ENCODE peak calls at places on chromosomes 16 and 17, in five cellular contexts. D is kidney, L is right cardiac atrium, O is substantia nigra, E is AG04450. R is an unnamed sample.

GRCh38 chr17:40541060-40541872 is 24.0 kb downstream of the CCR7 start:
- DNase-seq in D (peak; percentile 64), L (no peak), O (no peak), E (no peak), R (no peak)

GRCh38 chr17:44218344-44219125 is 940 bp downstream of the UBTF start:
- DNase-seq in E (peak; percentile 75), O (peak; percentile 80), D (peak; percentile 97), L (peak; percentile 89), R (no peak)

GRCh38 chr16:351804-352520 is 561 bp downstream of the AXIN1 start:
- DNase-seq in E (no peak), O (no peak), L (no peak), D (peak; percentile 91), R (no peak)

GRCh38 chr16:81956213-81956948 is 54.9 kb downstream of the SDR42E1 start:
- DNase-seq in D (no peak), E (no peak), O (no peak), L (no peak), R (peak; percentile 12)

GRCh38 chr17:33389506-33390141 is 96.5 kb upstream of the ASIC2 start:
- DNase-seq in D (no peak), L (no peak), O (no peak), E (no peak), R (peak; percentile 6)

GRCh38 chr17:58525239-58525638 is 10.8 kb upstream of the MTMR4 start:
- DNase-seq in O (no peak), E (peak; percentile 55), D (peak; percentile 91), L (peak; percentile 76), R (no peak)

GRCh38 chr17:74499992-74500391 is 31.3 kb downstream of the CD300LB start:
- DNase-seq in D (no peak), O (no peak), E (no peak), L (no peak), R (no peak)

GRCh38 chr17:43994272-43995149 is 9.9 kb upstream of the NAGS start:
- DNase-seq in D (peak; percentile 88), O (peak; percentile 27), E (no peak), L (peak; percentile 73), R (no peak)

GRCh38 chr16:64051826-64052225 is 1070.0 kb downstream of the CDH11 start:
- DNase-seq in E (no peak), D (no peak), L (no peak), O (no peak), R (no peak)

GRCh38 chr17:78661092-78661770 is 84.0 kb upstream of the DNAH17 start:
- DNase-seq in E (no peak), D (no peak), L (no peak), O (no peak), R (peak; percentile 69)

GRCh38 chr16:9457215-9457614 is 365.8 kb downstream of the HAPSTR1 start:
- DNase-seq in O (no peak), D (no peak), E (no peak), L (no peak), R (no peak)

GRCh38 chr17:14321980-14322776 is 21.3 kb downstream of the HS3ST3B1 start:
- DNase-seq in O (no peak), L (no peak), D (no peak), E (no peak), R (no peak)

GRCh38 chr17:38958326-38958725 is 8.9 kb downstream of the FBXO47 start:
- DNase-seq in L (no peak), E (no peak), O (no peak), D (no peak), R (no peak)

GRCh38 chr17:60745544-60745943 is 67.9 kb downstream of the BCAS3 start:
- DNase-seq in O (no peak), E (no peak), L (no peak), D (no peak), R (no peak)

GRCh38 chr17:45388604-45389325 is 43.9 kb downstream of the ARHGAP27 start:
- DNase-seq in E (no peak), D (no peak), O (no peak), L (no peak), R (no peak)

GRCh38 chr17:73973881-73974409 is 229.5 kb upstream of the RPL38 start:
- DNase-seq in D (no peak), O (no peak), E (no peak), L (no peak), R (no peak)

GRCh38 chr16:30351586-30352419 is 3.3 kb downstream of the CD2BP2 start:
- DNase-seq in E (peak; percentile 75), D (peak; percentile 81), L (peak; percentile 86), O (peak; percentile 73), R (no peak)

GRCh38 chr16:85659805-85660511 is 28.8 kb downstream of the GINS2 start:
- DNase-seq in D (peak; percentile 81), E (no peak), O (peak; percentile 42), L (peak; percentile 60), R (no peak)

GRCh38 chr16:50261707-50262235 is 4.6 kb upstream of the ADCY7 start:
- DNase-seq in E (no peak), L (no peak), D (peak; percentile 59), O (no peak), R (no peak)

GRCh38 chr17:2700491-2701141 is 10.9 kb downstream of the CLUH start:
- DNase-seq in L (no peak), O (no peak), D (peak; percentile 71), E (no peak), R (no peak)

GRCh38 chr17:32305049-32305448 is 36.9 kb downstream of the C17orf75 start:
- DNase-seq in E (no peak), D (no peak), L (no peak), O (no peak), R (no peak)

GRCh38 chr17:32314636-32315035 is 27.3 kb downstream of the C17orf75 start:
- DNase-seq in D (no peak), E (no peak), O (no peak), L (no peak), R (no peak)

DNA sequence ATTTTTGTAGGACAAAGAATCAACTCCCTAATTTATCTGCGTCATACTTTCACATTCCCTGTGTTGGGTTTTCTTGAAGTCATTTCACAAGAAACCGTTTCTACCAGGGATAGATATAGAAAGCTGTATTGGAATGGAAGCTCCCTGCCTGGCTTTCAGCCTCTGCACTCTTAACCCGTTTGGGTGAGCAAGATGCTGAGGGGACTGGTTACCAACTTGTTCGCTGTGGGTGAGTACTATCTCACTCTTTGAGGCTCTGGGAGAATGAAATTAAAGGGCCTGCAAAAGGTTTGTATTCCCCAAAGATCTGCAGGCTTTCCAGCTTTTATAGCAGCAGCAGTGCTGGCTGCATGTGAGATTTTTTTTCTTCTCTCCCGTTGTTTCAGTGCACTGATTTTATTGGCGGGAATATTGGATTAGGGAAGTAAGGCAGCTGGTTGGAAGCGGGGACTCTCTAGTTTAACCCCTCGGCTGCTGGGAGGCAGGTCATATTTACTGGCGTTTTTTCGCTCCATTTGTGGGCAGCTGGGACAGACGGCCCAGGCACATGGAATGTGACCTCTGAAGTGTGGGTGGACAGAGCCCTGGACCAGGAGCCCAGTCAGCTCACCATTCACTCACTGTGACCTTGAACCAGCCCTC is 30.9 kb downstream of the C17orf75 start:
- DNase-seq in D (no peak), L (no peak), O (no peak), E (no peak), R (no peak)
- H3K27ac ChIP-seq in D (no peak overlapping the region), L (no peak overlapping the region), O (no peak overlapping the region), E (no peak overlapping the region), R (no peak overlapping the region)

GRCh38 chr16:51949260-51949659 is 597.7 kb downstream of the TOX3 start:
- DNase-seq in D (no peak), O (no peak), L (no peak), E (no peak), R (no peak)

GRCh38 chr16:51953541-51953940 is 593.4 kb downstream of the TOX3 start:
- DNase-seq in O (no peak), E (no peak), L (no peak), D (no peak), R (no peak)

GRCh38 chr16:51952500-51952899 is 594.4 kb downstream of the TOX3 start:
- DNase-seq in E (no peak), L (no peak), O (no peak), D (no peak), R (no peak)

GRCh38 chr16:51950118-51950517 is 596.8 kb downstream of the TOX3 start:
- DNase-seq in O (no peak), E (no peak), L (no peak), D (no peak), R (no peak)

DNA sequence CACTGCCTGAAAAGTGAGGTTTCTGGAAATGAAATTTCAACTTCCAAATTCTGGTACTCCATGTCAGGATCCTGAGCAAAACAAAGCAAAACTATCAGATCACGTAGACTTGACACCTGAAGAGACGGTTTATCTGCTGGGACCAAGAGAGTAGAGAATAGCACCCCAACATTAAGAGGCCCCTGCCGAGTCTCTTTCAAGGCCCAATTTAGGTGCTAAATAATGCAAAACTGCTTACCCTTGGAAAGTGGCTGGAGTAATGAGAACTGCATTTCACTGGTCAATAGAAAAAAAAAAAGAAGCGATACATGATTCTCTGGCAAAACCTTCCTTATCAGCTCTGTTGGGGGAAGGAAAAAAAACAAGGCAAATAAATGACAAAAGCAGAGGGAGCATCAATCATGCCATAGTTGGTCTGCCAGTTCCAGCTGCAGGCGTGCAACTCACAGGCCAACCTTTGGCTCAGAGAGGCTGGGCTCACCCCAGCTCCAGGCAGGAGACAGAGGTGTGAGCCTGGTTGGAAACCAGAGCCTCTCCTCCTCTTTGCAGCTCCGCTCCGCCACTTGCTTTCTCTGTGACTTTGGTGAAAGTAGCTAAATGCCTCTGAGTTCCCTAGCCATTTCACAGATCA is 595.2 kb downstream of the TOX3 start:
- DNase-seq in L (no peak), E (no peak), O (no peak), D (no peak), R (no peak)
- H3K27ac ChIP-seq in L (no peak overlapping the region), E (no peak overlapping the region), O (no peak overlapping the region), D (no peak overlapping the region), R (no peak overlapping the region)

GRCh38 chr17:80096531-80097306 is 4.7 kb upstream of the GAA start:
- DNase-seq in O (no peak), D (peak; percentile 51), L (no peak), E (no peak), R (no peak)

GRCh38 chr17:80095844-80096475 is 5.4 kb upstream of the GAA start:
- DNase-seq in L (no peak), D (peak; percentile 70), O (no peak), E (no peak), R (no peak)

GRCh38 chr17:80089762-80090161 is 11.6 kb upstream of the GAA start:
- DNase-seq in D (peak; percentile 63), E (no peak), L (no peak), O (no peak), R (no peak)

GRCh38 chr17:80095038-80095843 is 6.1 kb upstream of the GAA start:
- DNase-seq in E (no peak), L (no peak), D (peak; percentile 70), O (no peak), R (no peak)

GRCh38 chr17:80092959-80093358 is 8.4 kb upstream of the GAA start:
- DNase-seq in E (no peak), O (no peak), D (peak; percentile 7), L (no peak), R (no peak)
- H3K27ac ChIP-seq in E (no peak overlapping the region), O (no peak overlapping the region), D (no peak overlapping the region), L (no peak overlapping the region), R (no peak overlapping the region)

DNA sequence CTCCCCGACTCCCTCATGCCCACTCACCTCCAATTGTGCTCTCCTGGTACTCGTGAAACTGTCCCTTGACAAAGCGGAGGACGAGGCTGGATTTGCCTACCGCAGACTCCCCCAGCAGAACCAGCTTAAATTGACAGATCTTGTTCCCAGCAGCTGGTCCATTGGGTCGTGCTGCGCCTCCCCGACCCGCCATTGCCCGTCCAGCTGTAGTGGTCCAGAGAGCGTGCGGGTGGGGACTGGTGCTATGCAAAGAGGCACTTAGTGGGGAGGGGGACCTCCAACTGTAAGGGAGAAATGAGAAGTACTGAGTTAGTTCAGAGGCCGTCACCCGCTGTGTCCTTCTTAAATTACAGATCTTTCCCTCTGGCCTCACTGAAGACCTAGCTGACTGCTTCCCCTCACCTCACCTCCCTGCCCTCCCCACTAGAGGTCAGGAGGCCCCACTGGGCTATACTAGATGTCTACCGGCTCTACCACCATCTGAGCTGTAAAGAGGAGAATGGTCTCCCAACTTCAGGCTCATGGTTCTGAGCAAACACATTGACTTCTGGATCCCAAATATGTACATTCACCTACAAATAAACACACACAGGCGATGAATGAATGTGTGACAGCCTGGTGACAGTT is 7.8 kb downstream of the HSPB9 start:
- DNase-seq in D (no peak), L (no peak), E (no peak), O (no peak), R (no peak)
- H3K27ac ChIP-seq in D (peak overlapping the region; percentile 86), L (peak overlapping the region; percentile 57), E (no peak overlapping the region), O (peak overlapping the region; percentile 10), R (no peak overlapping the region)

R was measured in epithelial cell of prostate.